ENCODE peak calls at places on chromosomes 2 and 18, in five cellular contexts. X is LHCN-M2; U is cerebellum; S is Calu3; J is activated CD4-positive, alpha-beta T cell treated with anti-CD3 and anti-CD28 coated beads for 48 hours. V is an unnamed sample.

GRCh38 chr2:45617496-45617895 is 6.4 kb upstream of the SRBD1 start:
- DNase-seq in J (no peak), S (no peak), X (no peak), U (no peak), V (no peak)

GRCh38 chr18:13597068-13597467 is 129.3 kb downstream of the FAM210A start:
- DNase-seq in S (no peak), X (no peak), J (no peak), U (no peak), V (no peak)

GRCh38 chr2:130891968-130892367 is 55.3 kb downstream of the ARHGEF4 start:
- DNase-seq in X (no peak), U (no peak), J (no peak), S (no peak), V (no peak)

GRCh38 chr2:74922592-74923227 is 35.7 kb upstream of the POLE4 start:
- DNase-seq in S (no peak), U (no peak), J (no peak), X (peak), V (peak)

GRCh38 chr2:205245652-205246051 is 436.6 kb upstream of the NRP2 start:
- DNase-seq in J (no peak), U (no peak), X (peak), S (no peak), V (no peak)

GRCh38 chr2:98458207-98458606 is 13.5 kb downstream of the INPP4A start:
- DNase-seq in S (no peak), J (peak), U (no peak), X (no peak), V (peak)

GRCh38 chr18:51739044-51739666 is 541.7 kb upstream of the MEX3C start:
- DNase-seq in U (no peak), X (no peak), S (no peak), J (no peak), V (no peak)

GRCh38 chr2:54531558-54531957 is 75.4 kb downstream of the SPTBN1 start:
- DNase-seq in X (peak), S (peak), J (no peak), U (no peak), V (peak)

GRCh38 chr18:24894880-24895279 is 434.4 kb downstream of the HRH4 start:
- DNase-seq in X (no peak), S (no peak), J (no peak), U (no peak), V (no peak)

GRCh38 chr2:230925443-230925878 is 419 bp upstream of the GPR55 start:
- DNase-seq in S (no peak), U (no peak), X (no peak), J (peak), V (no peak)

GRCh38 chr18:48590678-48591077 is 51.8 kb downstream of the CTIF start:
- DNase-seq in U (peak), X (peak), J (no peak), S (no peak), V (no peak)

GRCh38 chr2:168194784-168195522 is 52.4 kb downstream of the STK39 start:
- DNase-seq in U (no peak), X (no peak), J (peak), S (no peak), V (no peak)

GRCh38 chr2:37984589-37984988 is 59.5 kb downstream of the RMDN2 start:
- DNase-seq in U (no peak), X (peak), S (no peak), J (no peak), V (no peak)

GRCh38 chr18:7064346-7064745 is 53.3 kb downstream of the LAMA1 start:
- DNase-seq in X (no peak), J (no peak), S (no peak), U (no peak), V (no peak)

GRCh38 chr18:49697757-49698595 is 115.4 kb downstream of the ACAA2 start:
- DNase-seq in S (no peak), U (no peak), J (no peak), X (no peak), V (no peak)

GRCh38 chr2:230660294-230661060 is 52.2 kb upstream of the CAB39 start:
- DNase-seq in U (no peak), J (peak), S (no peak), X (no peak), V (no peak)

GRCh38 chr2:178016612-178017011 is 56.0 kb downstream of the PDE11A start:
- DNase-seq in U (no peak), X (no peak), J (no peak), S (no peak), V (no peak)

GRCh38 chr18:55861266-55861665 is 273.3 kb upstream of the TCF4 start:
- DNase-seq in J (no peak), U (peak), X (peak), S (peak), V (peak)

GRCh38 chr18:8448091-8448490 is 161.1 kb upstream of the RAB12 start:
- DNase-seq in X (no peak), U (no peak), S (no peak), J (no peak), V (no peak)

GRCh38 chr2:38460313-38460712 is 83.2 kb upstream of the ATL2 start:
- DNase-seq in J (no peak), X (no peak), U (no peak), S (no peak), V (no peak)

GRCh38 chr18:63258749-63259580 is 60.6 kb downstream of the BCL2 start:
- DNase-seq in J (no peak), S (no peak), X (no peak), U (no peak), V (peak)

GRCh38 chr18:6681331-6681875 is 48.1 kb upstream of the ARHGAP28 start:
- DNase-seq in X (no peak), U (no peak), S (no peak), J (no peak), V (peak)